ENCODE peak calls at places on chromosomes 6 and 20, in four cellular contexts. One of them, this sample, is unnamed. For H3K9me3, the result is how much of the 10 kb centered on the place peaks cover.

GRCh38 chr20:51127713-51128112 is 104.8 kb upstream of the KCNG1 start:
- DNase-seq in cardiac muscle cell: no peak
- DNase-seq in psoas muscle: no peak
- DNase-seq in thoracic aorta: no peak
- DNase-seq in this sample: no peak

GRCh38 chr6:2596222-2596621 is 154.5 kb downstream of the MYLK4 start:
- DNase-seq in cardiac muscle cell: no peak
- DNase-seq in psoas muscle: no peak
- DNase-seq in thoracic aorta: no peak
- DNase-seq in this sample: no peak

GRCh38 chr6:74976026-74976425 is 229.8 kb downstream of the COL12A1 start:
- DNase-seq in cardiac muscle cell: no peak
- DNase-seq in psoas muscle: no peak
- DNase-seq in thoracic aorta: no peak
- DNase-seq in this sample: no peak

GRCh38 chr6:90159452-90159851 is 137.2 kb downstream of the BACH2 start:
- DNase-seq in cardiac muscle cell: no peak
- DNase-seq in psoas muscle: no peak
- DNase-seq in thoracic aorta: no peak
- DNase-seq in this sample: no peak

GRCh38 chr6:84059082-84059481 is 25.5 kb downstream of the MRAP2 start:
- DNase-seq in cardiac muscle cell: no peak
- DNase-seq in psoas muscle: no peak
- DNase-seq in thoracic aorta: no peak
- DNase-seq in this sample: no peak

GRCh38 chr6:6333498-6333897 is 13.0 kb upstream of the F13A1 start:
- DNase-seq in cardiac muscle cell: no peak
- DNase-seq in psoas muscle: no peak
- DNase-seq in thoracic aorta: no peak
- DNase-seq in this sample: no peak

GRCh38 chr6:145483191-145483996 is 251.9 kb downstream of the EPM2A start:
- DNase-seq in cardiac muscle cell: peak
- DNase-seq in psoas muscle: no peak
- DNase-seq in thoracic aorta: no peak
- DNase-seq in this sample: no peak

GRCh38 chr20:45946149-45946970 is 11.9 kb downstream of the PCIF1 start:
- DNase-seq in cardiac muscle cell: peak
- DNase-seq in psoas muscle: peak
- DNase-seq in thoracic aorta: no peak
- DNase-seq in this sample: peak

GRCh38 chr20:1185781-1186334 is 1.1 kb upstream of the TMEM74B start:
- DNase-seq in cardiac muscle cell: peak
- DNase-seq in psoas muscle: peak
- DNase-seq in thoracic aorta: no peak
- DNase-seq in this sample: peak

GRCh38 chr20:58693226-58694006 is 816 bp downstream of the NPEPL1 start:
- DNase-seq in cardiac muscle cell: no peak
- DNase-seq in psoas muscle: no peak
- DNase-seq in thoracic aorta: no peak
- DNase-seq in this sample: peak

GRCh38 chr6:152863618-152864326 is 113.2 kb downstream of the VIP start:
- DNase-seq in cardiac muscle cell: peak
- DNase-seq in psoas muscle: peak
- DNase-seq in thoracic aorta: peak
- DNase-seq in this sample: peak

GRCh38 chr20:59938221-59938620 is 1.9 kb downstream of the PPP1R3D start:
- DNase-seq in cardiac muscle cell: no peak
- DNase-seq in psoas muscle: no peak
- DNase-seq in thoracic aorta: no peak
- DNase-seq in this sample: no peak

GRCh38 chr6:5102266-5102970 is 17.3 kb downstream of the PPP1R3G start:
- DNase-seq in cardiac muscle cell: no peak
- DNase-seq in psoas muscle: no peak
- DNase-seq in thoracic aorta: no peak
- DNase-seq in this sample: no peak

GRCh38 chr6:133262804-133263203 is 21.6 kb downstream of the EYA4 start:
- DNase-seq in cardiac muscle cell: no peak
- DNase-seq in psoas muscle: peak
- DNase-seq in thoracic aorta: no peak
- DNase-seq in this sample: peak

GRCh38 chr6:88135578-88136114 is 30.5 kb downstream of the CNR1 start:
- DNase-seq in cardiac muscle cell: no peak
- DNase-seq in psoas muscle: no peak
- DNase-seq in thoracic aorta: no peak
- DNase-seq in this sample: no peak

GRCh38 chr6:89952361-89952680 is 58.1 kb downstream of the GJA10 start:
- DNase-seq in cardiac muscle cell: no peak
- DNase-seq in psoas muscle: no peak
- DNase-seq in thoracic aorta: no peak
- DNase-seq in this sample: no peak

GRCh38 chr20:34526466-34526865 is 10.2 kb downstream of the DYNLRB1 start:
- DNase-seq in cardiac muscle cell: no peak
- DNase-seq in psoas muscle: no peak
- DNase-seq in thoracic aorta: no peak
- DNase-seq in this sample: no peak

GRCh38 chr6:110048221-110048875 is 70.2 kb downstream of the GPR6 start:
- DNase-seq in cardiac muscle cell: no peak
- DNase-seq in psoas muscle: no peak
- DNase-seq in thoracic aorta: no peak
- DNase-seq in this sample: no peak

GRCh38 chr20:46304852-46305251 is 3.4 kb downstream of the CDH22 start:
- DNase-seq in cardiac muscle cell: no peak
- DNase-seq in psoas muscle: no peak
- DNase-seq in thoracic aorta: no peak
- DNase-seq in this sample: no peak

GRCh38 chr6:157068691-157069228 is 254.6 kb downstream of the TMEM242 start:
- DNase-seq in cardiac muscle cell: peak
- DNase-seq in psoas muscle: no peak
- DNase-seq in thoracic aorta: no peak
- DNase-seq in this sample: no peak

GRCh38 chr6:119442776-119443184 is 93.2 kb upstream of the MAN1A1 start:
- DNase-seq in cardiac muscle cell: no peak
- DNase-seq in psoas muscle: no peak
- DNase-seq in thoracic aorta: no peak
- DNase-seq in this sample: no peak

GRCh38 chr20:51326241-51326819 is 216.2 kb downstream of the NFATC2 start:
- DNase-seq in cardiac muscle cell: peak
- DNase-seq in psoas muscle: no peak
- DNase-seq in thoracic aorta: no peak
- DNase-seq in this sample: no peak

GRCh38 chr6:162123797-162124196 is 603.8 kb downstream of the PRKN start:
- DNase-seq in cardiac muscle cell: peak
- DNase-seq in psoas muscle: no peak
- DNase-seq in thoracic aorta: no peak
- DNase-seq in this sample: no peak

GRCh38 chr6:1076531-1077453 is 235.1 kb upstream of the FOXQ1 start:
- DNase-seq in cardiac muscle cell: no peak
- DNase-seq in psoas muscle: no peak
- DNase-seq in thoracic aorta: no peak
- DNase-seq in this sample: no peak

GRCh38 chr6:21426841-21427490 is 166.6 kb upstream of the SOX4 start:
- DNase-seq in cardiac muscle cell: peak
- DNase-seq in psoas muscle: no peak
- DNase-seq in thoracic aorta: no peak
- DNase-seq in this sample: no peak

GRCh38 chr6:16966821-16967817 is 134.7 kb upstream of the STMND1 start:
- DNase-seq in cardiac muscle cell: no peak
- DNase-seq in psoas muscle: no peak
- DNase-seq in thoracic aorta: no peak
- DNase-seq in this sample: no peak

GRCh38 chr6:16688984-16689636 is 72.2 kb downstream of the ATXN1 start:
- DNase-seq in cardiac muscle cell: peak
- DNase-seq in psoas muscle: no peak
- DNase-seq in thoracic aorta: no peak
- DNase-seq in this sample: no peak

GRCh38 chr20:60035486-60035885 is 77.3 kb downstream of the CDH26 start:
- DNase-seq in cardiac muscle cell: no peak
- DNase-seq in psoas muscle: no peak
- DNase-seq in thoracic aorta: no peak
- DNase-seq in this sample: no peak

GRCh38 chr6:7725849-7726415 is at the start of gene BMP6:
- DNase-seq in cardiac muscle cell: peak
- DNase-seq in psoas muscle: peak
- DNase-seq in thoracic aorta: peak
- DNase-seq in this sample: peak

GRCh38 chr20:21511850-21512633 is 1.8 kb downstream of the NKX2-2 start:
- DNase-seq in cardiac muscle cell: no peak
- DNase-seq in psoas muscle: no peak
- DNase-seq in thoracic aorta: no peak
- DNase-seq in this sample: no peak
- H3K4me3 ChIP-seq in cardiac muscle cell: no peak
- H3K4me3 ChIP-seq in psoas muscle: peak
- H3K4me3 ChIP-seq in thoracic aorta: peak
- H3K4me3 ChIP-seq in this sample: peak

DNA sequence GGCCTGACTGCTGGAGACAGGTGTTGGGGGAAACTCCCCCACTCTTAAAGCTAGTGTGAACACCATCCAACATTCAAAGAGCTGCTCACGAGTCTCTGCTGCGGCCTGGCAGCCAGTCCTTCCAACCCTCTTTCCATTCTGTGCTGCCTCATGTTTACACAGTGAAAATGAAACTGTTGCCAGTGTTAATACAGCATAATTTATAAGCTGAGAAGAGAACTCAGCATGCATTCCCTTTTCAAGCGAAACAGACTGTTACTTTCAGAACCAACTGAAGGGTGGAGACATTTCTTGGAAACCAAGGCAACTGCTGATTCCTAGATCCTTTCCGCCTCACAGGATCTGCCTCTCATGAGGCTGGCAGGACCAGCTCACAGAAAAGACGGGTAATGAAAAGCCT is 533.8 kb upstream of the ID4 start:
- DNase-seq in cardiac muscle cell: no peak
- DNase-seq in psoas muscle: no peak
- DNase-seq in thoracic aorta: no peak
- DNase-seq in this sample: no peak
- H3K9me3 ChIP-seq in cardiac muscle cell: under half
- H3K9me3 ChIP-seq in psoas muscle: under half
- H3K9me3 ChIP-seq in thoracic aorta: under half
- H3K9me3 ChIP-seq in this sample: under half

GRCh38 chr6:26328265-26328844 is 36.6 kb upstream of the BTN3A2 start:
- DNase-seq in cardiac muscle cell: no peak
- DNase-seq in psoas muscle: no peak
- DNase-seq in thoracic aorta: no peak
- DNase-seq in this sample: no peak
- H3K4me3 ChIP-seq in cardiac muscle cell: peak
- H3K4me3 ChIP-seq in psoas muscle: no peak
- H3K4me3 ChIP-seq in thoracic aorta: no peak
- H3K4me3 ChIP-seq in this sample: no peak

GRCh38 chr20:39983655-39984054 is 705.4 kb downstream of the MAFB start:
- DNase-seq in cardiac muscle cell: no peak
- DNase-seq in psoas muscle: no peak
- DNase-seq in thoracic aorta: no peak
- DNase-seq in this sample: no peak
- H3K9me3 ChIP-seq in cardiac muscle cell: under half
- H3K9me3 ChIP-seq in psoas muscle: under half
- H3K9me3 ChIP-seq in thoracic aorta: under half
- H3K9me3 ChIP-seq in this sample: under half

DNA sequence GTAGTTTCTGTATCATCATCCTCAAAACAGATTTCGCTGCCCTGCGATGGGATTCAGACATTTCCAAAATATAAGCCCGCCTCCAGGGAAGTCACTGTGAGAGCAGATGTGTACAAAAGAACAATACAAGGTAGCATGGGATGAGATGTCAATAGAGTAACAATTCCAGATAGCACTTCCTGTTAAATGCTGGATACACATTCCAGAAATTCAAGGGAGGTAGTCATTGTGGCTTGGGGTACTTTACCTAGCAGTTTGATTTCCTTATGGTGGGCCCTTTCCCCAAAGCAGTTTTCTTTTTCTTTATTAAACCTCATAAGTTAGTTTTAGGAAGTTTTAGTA is 2.5 kb downstream of the RNF217 start:
- DNase-seq in cardiac muscle cell: no peak
- DNase-seq in psoas muscle: no peak
- DNase-seq in thoracic aorta: no peak
- DNase-seq in this sample: no peak
- H3K4me3 ChIP-seq in cardiac muscle cell: peak
- H3K4me3 ChIP-seq in psoas muscle: peak
- H3K4me3 ChIP-seq in thoracic aorta: peak
- H3K4me3 ChIP-seq in this sample: peak

GRCh38 chr6:82488403-82488802 is 124.8 kb downstream of the TPBG start:
- DNase-seq in cardiac muscle cell: no peak
- DNase-seq in psoas muscle: no peak
- DNase-seq in thoracic aorta: no peak
- DNase-seq in this sample: no peak
- H3K9me3 ChIP-seq in cardiac muscle cell: under half
- H3K9me3 ChIP-seq in psoas muscle: under half
- H3K9me3 ChIP-seq in thoracic aorta: under half
- H3K9me3 ChIP-seq in this sample: under half

DNA sequence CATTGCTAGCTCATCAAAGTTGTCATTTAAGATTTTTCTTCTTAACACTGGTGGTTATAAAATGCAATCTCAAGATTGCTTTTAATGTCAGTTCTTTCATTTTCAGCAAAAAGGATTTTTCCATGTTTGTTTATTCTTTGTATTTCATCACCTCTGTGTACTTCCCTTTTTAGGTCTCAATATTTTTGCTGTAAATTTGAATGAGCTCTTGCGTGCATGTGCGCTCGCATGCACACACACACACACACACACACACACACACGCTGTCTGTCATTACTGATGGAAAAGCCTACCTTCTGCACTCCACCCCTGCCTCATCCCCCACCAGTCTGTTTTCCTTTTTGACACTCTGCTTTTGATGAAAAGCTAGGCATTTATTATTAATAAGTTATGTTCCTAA is 85.3 kb upstream of the FYN start:
- DNase-seq in cardiac muscle cell: no peak
- DNase-seq in psoas muscle: no peak
- DNase-seq in thoracic aorta: no peak
- DNase-seq in this sample: no peak
- H3K4me3 ChIP-seq in cardiac muscle cell: no peak
- H3K4me3 ChIP-seq in psoas muscle: no peak
- H3K4me3 ChIP-seq in thoracic aorta: no peak
- H3K4me3 ChIP-seq in this sample: no peak

DNA sequence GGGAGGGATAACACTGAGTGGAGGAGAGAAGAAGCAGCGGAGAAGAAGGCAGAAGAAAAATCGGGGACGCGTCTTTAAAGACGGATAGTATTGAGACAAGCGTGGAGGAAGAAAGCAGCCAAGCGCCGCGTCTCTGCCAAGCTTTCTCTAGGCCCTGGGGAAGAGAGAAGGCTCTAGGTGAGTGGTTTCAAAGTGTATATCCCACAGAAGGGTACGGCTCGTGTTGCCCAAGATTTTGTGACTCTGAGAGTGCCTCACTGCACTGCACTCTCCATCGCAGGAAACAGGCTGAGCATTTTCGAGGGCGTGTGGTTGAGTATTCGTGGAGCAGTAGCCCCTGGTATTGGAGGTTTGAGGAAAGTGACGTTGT is 185.4 kb downstream of the TRIM27 start:
- DNase-seq in cardiac muscle cell: no peak
- DNase-seq in psoas muscle: no peak
- DNase-seq in thoracic aorta: no peak
- DNase-seq in this sample: no peak
- H3K9me3 ChIP-seq in cardiac muscle cell: under half
- H3K9me3 ChIP-seq in psoas muscle: under half
- H3K9me3 ChIP-seq in thoracic aorta: under half
- H3K9me3 ChIP-seq in this sample: under half

This sample was measured in right cardiac atrium.